ENCODE peak calls at places on chromosomes 5 and 9, in five cellular contexts. S is astrocyte, R is H9, Q is AG04449, X is Caco-2. H is an unnamed sample.

GRCh38 chr5:82349651-82350050 is 71.5 kb upstream of the RPS23 start:
- DNase-seq in S (no peak), R (peak; percentile 77), Q (no peak), X (no peak), H (peak; percentile 63)

GRCh38 chr9:124733964-124734740 is 37.0 kb downstream of the NR6A1 start:
- DNase-seq in S (no peak), R (no peak), Q (no peak), X (peak; percentile 73), H (no peak)

GRCh38 chr5:155923784-155924183 is 403.2 kb upstream of the SGCD start:
- DNase-seq in S (no peak), R (no peak), Q (no peak), X (no peak), H (no peak)

GRCh38 chr5:180090098-180090768 is 18.7 kb upstream of the RNF130 start:
- DNase-seq in S (peak; percentile 36), R (peak; percentile 95), Q (no peak), X (peak; percentile 75), H (peak; percentile 92)

GRCh38 chr9:21970001-21970799 is 24.0 kb downstream of the CDKN2A start:
- DNase-seq in S (no peak), R (peak; percentile 37), Q (no peak), X (no peak), H (no peak)

GRCh38 chr5:157858527-157859226 is at the start of gene CLINT1:
- DNase-seq in S (peak; percentile 63), R (peak; percentile 90), Q (no peak), X (peak; percentile 90), H (peak; percentile 89)

GRCh38 chr9:128828719-128829452 is 708 bp downstream of the SPOUT1 start:
- DNase-seq in S (no peak), R (no peak), Q (no peak), X (no peak), H (no peak)

GRCh38 chr5:102627311-102627710 is 127.8 kb upstream of the PAM start:
- DNase-seq in S (peak; percentile 69), R (no peak), Q (no peak), X (no peak), H (no peak)

GRCh38 chr9:133130721-133131244 is 9.7 kb upstream of the RALGDS start:
- DNase-seq in S (no peak), R (no peak), Q (no peak), X (no peak), H (no peak)

DNA sequence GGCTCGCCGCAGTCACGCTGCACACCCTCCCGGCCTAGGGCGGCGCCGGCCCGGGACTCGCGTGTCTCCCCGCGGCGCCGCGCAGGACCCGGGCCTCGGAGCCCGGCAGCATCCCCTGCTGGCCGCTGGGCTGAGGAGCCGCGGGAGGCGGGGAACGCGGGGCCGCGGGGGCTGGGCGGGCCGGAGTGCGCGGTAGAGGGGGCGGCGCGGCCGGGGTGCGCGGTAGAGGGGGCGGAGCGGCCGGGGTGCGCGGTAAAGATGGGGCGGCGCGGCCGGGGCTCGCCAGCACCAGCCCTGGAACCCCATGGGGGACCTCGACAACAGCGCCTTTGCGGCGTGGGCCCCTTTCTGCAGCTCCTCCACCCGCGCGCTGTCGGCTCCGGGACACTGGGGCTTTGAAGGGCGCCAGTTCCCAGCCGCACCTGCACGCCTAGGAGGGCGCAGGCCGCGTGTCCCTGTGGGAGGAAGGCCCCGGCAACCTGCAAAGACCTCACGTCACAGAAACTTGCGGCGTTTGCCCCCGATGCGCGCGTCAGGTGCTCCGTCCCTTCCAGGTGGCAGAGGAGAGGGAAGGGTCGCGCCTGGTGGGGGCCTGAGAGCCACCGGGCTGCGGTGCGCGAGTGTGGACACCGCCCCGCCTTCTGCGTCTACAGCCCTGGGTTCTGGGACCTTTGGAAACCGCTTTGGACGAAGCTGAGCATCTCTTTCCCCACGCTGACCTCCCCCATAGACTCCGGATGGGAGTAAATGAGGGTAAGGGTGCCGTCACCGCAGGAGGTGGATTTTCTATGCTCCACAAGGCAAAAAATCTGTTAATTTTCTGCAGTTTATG is 49.6 kb downstream of the NSUN2 start:
- DNase-seq in S (no peak), R (peak; percentile 51), Q (no peak), X (no peak), H (peak; percentile 63)
- TF ChIP-seq CTCF in S (no peak), R (peak; percentile 52), Q (peak; percentile 48), X (peak; percentile 25), H (no peak)

DNA sequence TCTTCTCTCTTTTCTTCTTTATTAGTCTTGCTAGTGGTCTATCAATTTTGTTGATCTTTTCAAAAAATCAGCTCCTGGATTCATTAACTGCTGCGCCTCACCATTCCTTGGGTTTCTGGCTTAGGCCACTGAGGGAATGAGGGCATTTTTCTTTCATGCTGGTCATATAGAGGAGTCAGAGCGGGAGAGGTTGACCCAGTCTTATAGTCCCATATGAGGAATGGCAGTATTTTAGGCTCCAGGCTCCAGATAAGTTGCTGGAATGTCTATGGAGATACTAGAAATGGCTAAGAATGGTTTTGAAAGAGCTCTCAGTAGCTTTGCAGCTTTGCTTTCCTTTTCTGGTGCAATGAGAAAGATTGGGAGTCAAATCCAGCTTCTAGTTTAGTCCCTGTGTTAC is 58.2 kb downstream of the GALNT10 start:
- DNase-seq in S (no peak), R (no peak), Q (no peak), X (no peak), H (no peak)
- TF ChIP-seq CTCF in S (no peak), R (no peak), Q (no peak), X (no peak), H (no peak)

DNA sequence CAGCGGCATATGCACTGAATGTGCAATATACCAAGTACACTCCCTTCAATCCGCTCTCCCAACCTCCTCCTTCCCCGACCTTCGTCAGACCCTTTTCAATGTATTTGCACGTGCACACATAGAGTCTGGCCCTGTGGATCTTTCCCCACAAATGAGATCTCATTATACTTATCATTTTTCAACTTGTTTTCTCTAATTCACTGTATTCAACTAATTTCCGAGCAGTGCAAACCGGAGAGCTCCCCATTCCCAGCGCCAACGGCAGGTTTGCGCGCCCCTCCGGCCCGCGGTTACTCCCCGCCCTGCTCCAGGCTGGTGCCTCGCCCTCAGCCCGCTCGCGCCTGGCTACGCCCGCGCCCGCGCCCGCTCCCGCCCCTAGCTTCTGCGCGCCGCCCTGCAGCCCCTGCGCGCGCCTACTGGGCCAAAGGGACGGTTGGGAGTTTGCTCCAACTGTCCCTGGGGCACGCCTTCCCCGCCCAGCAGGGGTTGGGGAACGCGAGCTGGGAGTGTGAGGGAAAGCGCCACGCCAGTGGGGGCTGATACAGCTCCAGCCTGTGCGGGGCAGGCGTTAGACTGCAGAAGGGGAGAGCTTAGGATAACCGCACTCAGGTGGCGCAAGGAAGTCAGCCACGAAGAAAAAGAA is 3.3 kb upstream of the CDC20B start:
- DNase-seq in S (no peak), R (peak; percentile 87), Q (no peak), X (peak; percentile 83), H (peak; percentile 59)
- TF ChIP-seq CTCF in S (no peak), R (peak; percentile 53), Q (no peak), X (peak; percentile 20), H (peak; percentile 13)

DNA sequence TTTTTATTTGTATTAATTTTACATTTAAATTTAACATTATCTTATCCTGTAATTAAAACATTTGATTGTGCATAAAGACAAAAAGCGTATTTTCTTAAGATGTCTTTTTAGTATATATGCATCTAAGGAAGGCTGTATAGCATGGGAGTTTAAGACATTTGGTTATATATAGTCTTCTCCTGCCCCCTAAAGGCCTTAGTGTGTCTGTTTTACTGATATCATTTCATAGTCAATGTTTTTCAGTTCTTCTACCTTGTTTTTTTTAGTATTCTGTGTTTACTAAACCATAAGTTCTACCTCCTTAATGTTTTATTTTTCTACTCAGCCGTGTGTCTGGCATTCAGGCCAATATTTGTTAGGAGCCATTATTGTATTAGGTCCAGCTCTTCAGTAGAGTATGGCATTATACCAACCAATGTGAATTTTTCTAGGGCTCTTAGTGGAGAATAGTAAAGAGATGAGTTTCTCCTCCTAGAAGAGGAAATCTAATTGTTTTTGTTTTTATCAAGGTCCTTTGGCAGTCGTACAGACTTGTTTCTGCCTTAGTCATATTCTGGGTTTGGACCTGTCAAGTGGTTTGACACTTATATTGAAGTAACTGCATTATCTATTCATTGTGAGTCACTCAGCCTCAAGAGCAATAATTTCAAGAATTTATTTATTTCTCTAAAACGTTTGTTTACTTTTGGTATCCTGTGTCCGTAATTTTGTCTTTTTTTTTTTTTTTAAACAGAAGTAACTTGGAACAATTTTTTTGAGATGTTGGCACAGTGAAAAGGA is 74.8 kb downstream of the SLF1 start:
- DNase-seq in S (peak; percentile 93), R (no peak), Q (peak; percentile 70), X (no peak), H (no peak)
- TF ChIP-seq CTCF in S (peak; percentile 34), R (peak; percentile 75), Q (no peak), X (peak; percentile 38), H (no peak)